ENCODE peak calls at places on chromosomes 2 and 18, in four cellular contexts. T, V, F and W are unnamed samples.

GRCh38 chr2:98334439-98335078 is 11.7 kb upstream of the CNGA3 start:
- DNase-seq in V (no peak), F (peak; percentile 50), T (no peak), W (no peak)

GRCh38 chr2:16330571-16331351 is 334.9 kb downstream of the CYRIA start:
- DNase-seq in F (no peak), T (no peak), V (no peak), W (no peak)

GRCh38 chr2:177143444-177143843 is 69.2 kb upstream of the HNRNPA3 start:
- DNase-seq in F (peak; percentile 55), V (peak; percentile 36), T (no peak), W (no peak)

GRCh38 chr2:195898505-195898904 is 170.1 kb downstream of the DNAH7 start:
- DNase-seq in T (peak; percentile 50), V (peak; percentile 33), F (no peak), W (peak; percentile 27)

GRCh38 chr18:53796042-53796729 is 428.3 kb downstream of the MBD2 start:
- DNase-seq in V (no peak), F (peak; percentile 7), T (no peak), W (no peak)

GRCh38 chr2:42464631-42465030 is 29.2 kb downstream of the KCNG3 start:
- DNase-seq in V (no peak), T (no peak), F (no peak), W (no peak)

GRCh38 chr2:227370791-227371312 is 8.3 kb downstream of the TM4SF20 start:
- DNase-seq in V (no peak), T (no peak), F (no peak), W (no peak)

GRCh38 chr2:29332540-29332939 is 217.3 kb downstream of the CLIP4 start:
- DNase-seq in V (no peak), T (no peak), F (no peak), W (no peak)

GRCh38 chr2:65050931-65051330 is 5.3 kb upstream of the CEP68 start:
- DNase-seq in V (no peak), T (no peak), F (no peak), W (no peak)

GRCh38 chr18:80233899-80234298 is 13.4 kb downstream of the PARD6G start:
- DNase-seq in F (no peak), V (no peak), T (no peak), W (no peak)

GRCh38 chr2:34104601-34105000 is 505.5 kb upstream of the FAM98A start:
- DNase-seq in T (no peak), V (no peak), F (no peak), W (no peak)

GRCh38 chr2:207474871-207475485 is 54.8 kb upstream of the CREB1 start:
- DNase-seq in T (peak; percentile 33), V (no peak), F (peak; percentile 60), W (no peak)

GRCh38 chr18:68840554-68841263 is 42.8 kb downstream of the CCDC102B start:
- DNase-seq in V (no peak), F (peak; percentile 58), T (no peak), W (no peak)

GRCh38 chr2:42045389-42045788 is 2.4 kb upstream of the PKDCC start:
- DNase-seq in F (no peak), V (no peak), T (no peak), W (no peak)

GRCh38 chr2:64212346-64212745 is 68.1 kb upstream of the PELI1 start:
- DNase-seq in V (no peak), F (peak; percentile 17), T (no peak), W (no peak)

GRCh38 chr2:109256921-109257320 is 127.9 kb downstream of the SH3RF3 start:
- DNase-seq in T (peak; percentile 40), V (peak; percentile 41), F (no peak), W (no peak)

GRCh38 chr2:62577994-62578836 is 72.2 kb upstream of the TMEM17 start:
- DNase-seq in V (no peak), F (peak; percentile 94), T (no peak), W (no peak)

GRCh38 chr18:57970356-57971095 is 73.5 kb upstream of the NEDD4L start:
- DNase-seq in T (no peak), V (no peak), F (peak; percentile 27), W (no peak)

GRCh38 chr18:77131652-77132368 is 773 bp downstream of the MBP start:
- DNase-seq in V (peak; percentile 69), F (peak; percentile 54), T (peak; percentile 71), W (peak; percentile 87)

GRCh38 chr2:122135353-122135947 is 380.0 kb downstream of the TSN start:
- DNase-seq in V (no peak), F (no peak), T (no peak), W (no peak)
- TF ChIP-seq POLR2A in V (no peak), F (no peak), T (no peak), W (no peak)

DNA sequence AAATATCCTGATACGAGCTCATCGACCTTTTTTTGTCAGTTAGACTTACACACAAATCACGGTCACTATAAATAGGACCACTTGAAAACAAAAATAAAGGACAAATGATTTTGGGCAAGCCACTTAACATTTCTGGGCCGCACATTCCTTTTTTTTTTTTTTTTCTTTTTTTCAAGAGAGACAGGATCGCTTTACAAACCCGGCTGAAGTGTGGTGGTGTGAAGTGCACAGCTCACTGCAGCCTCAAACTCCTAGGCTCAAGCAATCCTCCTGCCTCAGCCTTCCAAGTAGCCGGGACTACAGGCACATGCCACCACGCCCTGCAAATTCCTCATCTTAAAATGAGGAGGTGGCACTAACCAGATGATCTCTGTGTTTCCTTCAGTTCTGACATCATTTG is 28.2 kb upstream of the MRO start:
- DNase-seq in F (peak; percentile 18), T (no peak), V (no peak), W (no peak)
- H3K27ac ChIP-seq in F (peak overlapping the region; percentile 55), T (no peak overlapping the region), V (no peak overlapping the region), W (no peak overlapping the region)

GRCh38 chr2:75646090-75646582 is 447 bp upstream of the MRPL19 start:
- DNase-seq in V (no peak), T (no peak), F (peak; percentile 21), W (no peak)

GRCh38 chr2:75647771-75648170 is 1.2 kb downstream of the MRPL19 start:
- DNase-seq in F (no peak), T (no peak), V (no peak), W (no peak)

GRCh38 chr2:75643980-75644379 is 2.6 kb upstream of the MRPL19 start:
- DNase-seq in F (no peak), V (no peak), T (no peak), W (no peak)

GRCh38 chr2:75645643-75646042 is 940 bp upstream of the MRPL19 start:
- DNase-seq in V (no peak), T (no peak), F (no peak), W (no peak)

GRCh38 chr2:75646583-75647425 is at the start of gene MRPL19:
- DNase-seq in F (peak; percentile 96), V (peak; percentile 79), T (peak; percentile 89), W (peak; percentile 84)
- TF ChIP-seq POLR2A in F (peak; percentile 79), V (peak; percentile 54), T (peak; percentile 61), W (peak; percentile 53)

GRCh38 chr2:197909377-197909776 is 105.0 kb downstream of the PLCL1 start:
- DNase-seq in F (no peak), T (no peak), V (no peak), W (no peak)

GRCh38 chr2:197904446-197904845 is 100.1 kb downstream of the PLCL1 start:
- DNase-seq in F (no peak), T (no peak), V (no peak), W (no peak)

GRCh38 chr2:197908191-197908590 is 103.8 kb downstream of the PLCL1 start:
- DNase-seq in T (no peak), V (no peak), F (no peak), W (no peak)

GRCh38 chr2:197911667-197912066 is 107.3 kb downstream of the PLCL1 start:
- DNase-seq in F (no peak), V (no peak), T (no peak), W (no peak)

GRCh38 chr2:197908940-197909339 is 104.5 kb downstream of the PLCL1 start:
- DNase-seq in V (no peak), T (no peak), F (no peak), W (no peak)
- H3K27ac ChIP-seq in V (no peak overlapping the region), T (no peak overlapping the region), F (no peak overlapping the region), W (no peak overlapping the region)

DNA sequence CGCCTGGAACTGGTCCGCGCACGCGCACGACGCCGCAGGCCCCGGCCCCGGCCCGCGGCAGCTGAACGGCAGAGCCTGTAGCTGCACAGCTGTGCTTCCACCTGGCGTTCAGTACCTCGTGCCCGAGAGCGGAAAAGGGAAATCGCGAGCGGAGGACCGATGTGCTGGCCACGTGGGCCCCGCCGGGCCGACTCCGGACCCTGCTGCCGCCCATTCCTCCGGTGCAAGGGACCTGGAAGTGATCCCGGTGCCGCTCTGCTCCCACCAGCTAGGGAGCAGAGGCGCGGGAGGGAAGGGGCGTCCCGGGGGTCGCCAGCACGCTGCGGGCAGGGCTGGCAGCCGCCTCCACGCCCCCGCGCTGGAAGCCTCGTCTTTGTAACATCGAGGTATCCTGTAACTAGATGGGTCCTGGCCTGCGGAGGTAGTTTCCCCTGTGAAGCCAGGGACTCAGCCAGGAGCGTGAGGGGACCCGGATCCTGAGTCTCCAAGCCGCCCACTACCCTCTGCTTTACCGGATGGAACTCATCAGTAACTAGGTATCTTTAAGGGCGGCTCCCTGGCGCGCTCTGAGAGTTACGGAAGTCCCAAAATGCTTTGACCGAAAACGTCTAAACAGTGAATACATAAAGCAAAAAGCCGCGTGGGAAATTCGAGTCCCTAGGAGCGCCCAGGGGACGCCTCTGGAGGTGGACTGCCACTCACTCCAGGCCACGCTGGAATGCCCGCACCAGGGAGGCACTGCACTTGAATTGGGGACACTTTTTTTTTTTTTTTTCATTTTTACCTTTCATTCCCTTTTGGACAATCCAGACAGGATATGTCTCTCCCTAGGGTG is 736 bp upstream of the ODC1 start:
- DNase-seq in F (peak; percentile 90), T (peak; percentile 94), V (peak; percentile 93), W (no peak)
- TF ChIP-seq POLR2A in F (peak; percentile 76), T (peak; percentile 85), V (peak; percentile 61), W (peak; percentile 74)

GRCh38 chr2:151827564-151828142 is 568 bp downstream of the ARL5A start:
- DNase-seq in T (peak; percentile 23), F (peak; percentile 17), V (peak; percentile 17), W (peak; percentile 48)

GRCh38 chr2:151819920-151820319 is 8.3 kb downstream of the ARL5A start:
- DNase-seq in T (no peak), V (no peak), F (no peak), W (no peak)

GRCh38 chr2:151824886-151825285 is 3.3 kb downstream of the ARL5A start:
- DNase-seq in T (no peak), V (no peak), F (no peak), W (no peak)

GRCh38 chr2:151826737-151827157 is 1.5 kb downstream of the ARL5A start:
- DNase-seq in V (no peak), T (no peak), F (peak; percentile 9), W (no peak)

GRCh38 chr2:151823651-151824050 is 4.6 kb downstream of the ARL5A start:
- DNase-seq in F (no peak), T (no peak), V (no peak), W (no peak)
- H3K27ac ChIP-seq in F (no peak overlapping the region), T (no peak overlapping the region), V (no peak overlapping the region), W (no peak overlapping the region)

DNA sequence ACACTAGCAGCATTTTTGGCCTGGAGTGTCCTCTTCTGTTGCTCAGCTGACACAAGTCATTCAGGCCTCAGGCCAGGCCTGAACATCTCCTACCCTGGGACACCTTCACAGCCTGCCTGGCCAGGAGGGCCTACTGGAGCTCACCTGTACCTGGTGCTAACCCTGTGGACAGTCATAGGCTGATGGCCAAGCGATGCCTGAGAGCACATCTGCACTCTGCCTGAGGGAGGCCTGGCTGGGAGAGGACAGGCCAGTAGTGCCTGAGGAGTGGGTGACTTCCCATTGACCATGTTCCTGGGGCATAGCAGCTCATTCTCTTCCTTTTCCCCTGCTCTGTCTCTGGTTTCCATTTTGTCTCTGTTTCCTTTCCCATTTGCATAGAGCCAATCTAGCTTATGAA is 149.5 kb upstream of the HS6ST1 start:
- DNase-seq in T (no peak), V (no peak), F (no peak), W (no peak)
- TF ChIP-seq POLR2A in T (no peak), V (no peak), F (no peak), W (no peak)